ENCODE peak calls at places on chromosomes 3 and 15, in four cellular contexts. J is heart left ventricle, O is uterus, X is HCT116. D is an unnamed sample.

GRCh38 chr15:87135109-87135508 is 1055.4 kb downstream of the AGBL1 start:
- DNase-seq in J (no peak), O (no peak), X (no peak), D (no peak)

GRCh38 chr3:50273689-50274065 is 4.7 kb downstream of the SEMA3B start:
- DNase-seq in J (no peak), O (no peak), X (no peak), D (no peak)

GRCh38 chr15:58248504-58248842 is 110.3 kb downstream of the AQP9 start:
- DNase-seq in J (no peak), O (no peak), X (no peak), D (no peak)

GRCh38 chr3:113695426-113695817 is 1.0 kb downstream of the USF3 start:
- DNase-seq in J (no peak), O (no peak), X (no peak), D (no peak)

GRCh38 chr3:114411292-114411691 is 117.5 kb downstream of the TIGIT start:
- DNase-seq in J (no peak), O (no peak), X (no peak), D (no peak)

GRCh38 chr15:95291878-95292472 is 1038.5 kb upstream of the NR2F2 start:
- DNase-seq in J (no peak), O (no peak), X (peak; percentile 48), D (peak; percentile 5)

GRCh38 chr15:35440265-35440664 is 105.7 kb downstream of the DPH6 start:
- DNase-seq in J (no peak), O (no peak), X (no peak), D (no peak)

GRCh38 chr3:73868688-73869315 is 244.1 kb upstream of the PDZRN3 start:
- DNase-seq in J (no peak), O (no peak), X (no peak), D (peak; percentile 1)

GRCh38 chr3:149449100-149449654 is 25.3 kb upstream of the TM4SF4 start:
- DNase-seq in J (no peak), O (no peak), X (no peak), D (no peak)

GRCh38 chr3:17738921-17739320 is 3.5 kb downstream of the TBC1D5 start:
- DNase-seq in J (no peak), O (no peak), X (no peak), D (no peak)

GRCh38 chr15:60000824-60001641 is 3.1 kb upstream of the FOXB1 start:
- DNase-seq in J (no peak), O (no peak), X (no peak), D (no peak)

GRCh38 chr3:72657666-72658065 is 190.6 kb downstream of the SHQ1 start:
- DNase-seq in J (no peak), O (no peak), X (no peak), D (no peak)

GRCh38 chr15:101795455-101795854 is 7.9 kb upstream of the OR4F6 start:
- DNase-seq in J (no peak), O (no peak), X (no peak), D (no peak)

GRCh38 chr3:8972614-8973013 is 9.3 kb upstream of the RAD18 start:
- DNase-seq in J (no peak), O (no peak), X (no peak), D (no peak)

GRCh38 chr3:149783576-149783975 is 8.8 kb downstream of the ANKUB1 start:
- DNase-seq in J (no peak), O (no peak), X (no peak), D (no peak)

GRCh38 chr15:66885281-66885915 is 180.0 kb upstream of the SMAD3 start:
- DNase-seq in J (no peak), O (no peak), X (no peak), D (no peak)

GRCh38 chr3:189132125-189132744 is 39.5 kb upstream of the TPRG1 start:
- DNase-seq in J (peak; percentile 58), O (peak; percentile 56), X (peak; percentile 93), D (peak; percentile 55)

GRCh38 chr15:70008697-70009285 is 88.9 kb downstream of the TLE3 start:
- DNase-seq in J (no peak), O (no peak), X (no peak), D (no peak)

GRCh38 chr15:63202858-63203257 is 13.5 kb downstream of the RAB8B start:
- DNase-seq in J (no peak), O (no peak), X (no peak), D (no peak)

GRCh38 chr3:124552224-124552623 is 178.0 kb upstream of the UMPS start:
- DNase-seq in J (no peak), O (no peak), X (no peak), D (no peak)

GRCh38 chr3:194323785-194324735 is 27.1 kb downstream of the CPN2 start:
- DNase-seq in J (peak; percentile 91), O (peak; percentile 77), X (peak; percentile 76), D (peak; percentile 60)

GRCh38 chr3:122063908-122064307 is 8.7 kb downstream of the CD86 start:
- DNase-seq in J (no peak), O (no peak), X (no peak), D (no peak)

GRCh38 chr3:59364471-59364870 is 314.6 kb upstream of the CFAP20DC start:
- DNase-seq in J (no peak), O (no peak), X (no peak), D (no peak)

DNA sequence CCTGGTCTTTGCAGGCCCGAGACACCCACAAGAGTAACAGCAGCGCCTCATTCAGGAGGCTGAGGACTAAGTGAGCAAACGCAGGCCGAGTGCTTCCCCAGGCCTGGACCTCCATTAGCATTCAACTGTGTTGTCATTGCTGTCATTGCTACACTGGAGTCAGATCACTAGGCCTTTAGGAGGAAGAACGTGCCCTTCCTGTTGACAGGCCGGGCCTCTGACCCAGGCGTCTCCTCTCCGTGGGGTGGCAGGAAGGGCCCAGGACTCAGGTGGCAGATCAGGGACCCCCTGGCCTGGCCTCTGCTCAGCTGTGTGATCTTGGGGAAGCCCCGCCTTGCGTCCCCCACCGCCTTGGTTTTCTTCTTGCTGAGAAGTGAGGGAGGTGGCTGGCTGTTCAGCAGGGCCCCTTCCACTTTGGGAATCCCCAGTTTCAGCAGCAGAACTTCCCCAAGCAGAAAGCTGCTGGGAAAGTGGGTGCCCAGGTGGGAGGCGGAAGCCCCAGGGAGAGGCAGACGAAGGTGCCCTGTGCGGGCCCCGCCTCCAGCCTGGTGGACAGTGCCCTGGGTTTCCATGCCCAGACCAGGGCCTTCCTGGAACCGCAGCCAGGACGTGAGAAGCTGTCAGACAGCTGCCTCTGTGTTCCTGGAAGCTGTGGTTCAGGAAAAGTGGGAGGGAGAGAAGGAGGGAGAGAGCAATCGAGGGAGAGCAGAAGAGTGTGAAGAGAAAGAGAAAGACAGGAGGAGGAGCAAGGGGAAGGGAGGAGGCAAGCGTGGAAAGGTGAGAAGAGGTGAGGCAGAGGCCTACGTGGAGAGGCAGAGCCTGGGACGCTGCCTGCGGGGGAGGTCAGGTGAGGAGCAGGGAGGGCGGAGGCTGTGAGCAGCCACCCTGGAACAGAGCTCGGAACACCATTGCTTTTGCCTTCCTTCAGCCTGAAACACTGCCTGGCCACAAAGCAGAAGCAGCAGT is 18.9 kb downstream of the ZDHHC19 start:
- DNase-seq in J (peak; percentile 75), O (no peak), X (no peak), D (no peak)
- TF ChIP-seq POLR2A in J (no peak), O (no peak), X (no peak), D (no peak)

DNA sequence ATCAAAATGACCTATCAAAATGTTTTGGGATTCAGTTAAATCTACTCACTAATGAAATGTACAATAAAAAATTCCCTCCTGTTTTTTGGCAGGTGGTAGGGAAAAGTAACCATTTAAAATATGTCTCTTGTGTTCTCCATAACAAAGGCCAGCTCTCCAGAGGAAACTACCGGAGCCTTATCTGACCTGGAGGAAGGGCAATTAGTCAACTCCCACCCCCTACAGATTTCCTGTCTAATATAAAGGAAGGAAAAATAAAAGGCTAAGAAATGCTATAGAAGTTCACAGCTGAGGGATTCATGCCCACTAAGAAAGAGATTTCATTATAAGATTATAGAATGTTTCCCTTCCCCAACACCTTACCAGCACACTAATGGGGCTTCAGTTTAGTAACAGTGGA is 376.5 kb upstream of the KCNMB2 start:
- DNase-seq in J (no peak), O (no peak), X (no peak), D (no peak)
- TF ChIP-seq POLR2A in J (no peak), O (no peak), X (no peak), D (no peak)

GRCh38 chr3:165195226-165195625 is 958 bp downstream of the SLITRK3 start:
- DNase-seq in J (no peak), O (peak; percentile 22), X (no peak), D (no peak)
- TF ChIP-seq POLR2A in J (no peak), O (no peak), X (no peak), D (no peak)

DNA sequence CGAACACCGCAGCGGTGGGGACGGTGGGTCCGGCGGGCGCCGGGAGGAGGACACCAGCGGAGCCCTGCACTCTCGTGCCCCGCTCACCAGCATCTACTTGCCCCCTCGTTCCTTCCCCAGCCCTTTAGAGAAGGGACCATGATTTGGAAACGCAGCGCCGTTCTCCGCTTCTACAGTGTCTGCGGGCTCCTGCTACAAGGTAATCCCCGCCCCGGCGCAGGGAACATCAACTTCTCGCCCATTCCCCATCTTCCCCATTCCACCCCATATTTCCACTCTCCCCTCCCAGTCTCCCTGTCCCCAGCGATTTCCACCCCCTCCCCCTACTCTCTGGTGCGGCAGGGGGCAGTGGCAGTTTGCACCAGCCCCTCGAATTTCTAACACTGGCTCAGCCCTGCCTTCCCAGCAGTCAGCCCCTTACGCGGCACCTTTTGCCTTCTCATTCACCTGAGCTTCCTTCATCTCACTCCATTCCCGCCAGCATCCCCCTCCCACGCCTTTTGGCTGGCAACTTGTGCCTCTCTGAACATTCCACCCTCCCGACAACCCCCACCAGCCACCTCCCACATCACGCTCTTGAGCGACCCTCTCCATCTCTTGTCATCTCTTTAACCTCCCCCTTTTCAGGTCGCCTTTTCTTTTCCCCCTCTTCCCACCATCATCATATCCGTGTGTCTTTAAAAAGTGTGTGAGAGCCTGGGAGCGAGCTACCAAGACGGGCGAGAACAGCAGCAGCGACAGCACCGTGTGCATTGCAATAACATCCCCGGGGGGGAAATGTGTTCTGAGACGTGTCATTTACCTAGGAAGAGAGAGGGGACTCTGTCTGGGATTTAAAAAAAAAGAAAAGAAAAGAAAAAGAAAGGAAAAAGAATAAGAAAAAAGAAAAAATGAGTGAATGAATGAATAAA is 936 bp downstream of the CADM2 start:
- DNase-seq in J (no peak), O (no peak), X (no peak), D (no peak)
- TF ChIP-seq POLR2A in J (no peak), O (no peak), X (no peak), D (no peak)

GRCh38 chr3:41198950-41199865 is at the start of gene CTNNB1:
- DNase-seq in J (peak; percentile 97), O (peak; percentile 94), X (peak; percentile 83), D (peak; percentile 59)

GRCh38 chr3:41202075-41202833 is 2.9 kb downstream of the CTNNB1 start:
- DNase-seq in J (no peak), O (no peak), X (no peak), D (no peak)

GRCh38 chr3:41199866-41200668 is 762 bp downstream of the CTNNB1 start:
- DNase-seq in J (no peak), O (no peak), X (no peak), D (peak; percentile 22)

GRCh38 chr3:41198526-41198925 is 779 bp upstream of the CTNNB1 start:
- DNase-seq in J (peak; percentile 71), O (peak; percentile 31), X (no peak), D (no peak)

GRCh38 chr3:41200669-41201021 is 1.3 kb downstream of the CTNNB1 start:
- DNase-seq in J (no peak), O (no peak), X (no peak), D (no peak)
- TF ChIP-seq POLR2A in J (no peak), O (peak; percentile 4), X (no peak), D (no peak)